ENCODE peak calls at places on chromosomes 1 and 21, in five cellular contexts. One of them, this sample, is unnamed.

GRCh38 chr1:220880726-220881506 is 1.7 kb downstream of the HLX start:
- DNase-seq in NCI-H460: no peak
- DNase-seq in choroid plexus epithelial cell: peak
- DNase-seq in GM12891: no peak
- DNase-seq in upper lobe of left lung: peak
- DNase-seq in this sample: no peak

GRCh38 chr1:58575831-58576726 is 973 bp downstream of the TACSTD2 start:
- DNase-seq in GM12891: no peak
- DNase-seq in NCI-H460: no peak
- DNase-seq in choroid plexus epithelial cell: no peak
- DNase-seq in upper lobe of left lung: peak
- DNase-seq in this sample: no peak

GRCh38 chr1:165696625-165697100 is 1.7 kb downstream of the ALDH9A1 start:
- DNase-seq in choroid plexus epithelial cell: peak
- DNase-seq in GM12891: no peak
- DNase-seq in NCI-H460: no peak
- DNase-seq in upper lobe of left lung: peak
- DNase-seq in this sample: no peak

GRCh38 chr21:45353200-45353599 is 51.8 kb upstream of the COL18A1 start:
- DNase-seq in choroid plexus epithelial cell: no peak
- DNase-seq in NCI-H460: no peak
- DNase-seq in GM12891: no peak
- DNase-seq in upper lobe of left lung: no peak
- DNase-seq in this sample: no peak

GRCh38 chr1:103250441-103250861 is 142.1 kb upstream of the COL11A1 start:
- DNase-seq in NCI-H460: peak
- DNase-seq in upper lobe of left lung: no peak
- DNase-seq in GM12891: no peak
- DNase-seq in choroid plexus epithelial cell: peak
- DNase-seq in this sample: no peak

GRCh38 chr1:111045033-111045722 is 81.5 kb upstream of the LRIF1 start:
- DNase-seq in choroid plexus epithelial cell: no peak
- DNase-seq in NCI-H460: no peak
- DNase-seq in GM12891: no peak
- DNase-seq in upper lobe of left lung: no peak
- DNase-seq in this sample: no peak

GRCh38 chr1:183443466-183443865 is 25.3 kb upstream of the NMNAT2 start:
- DNase-seq in NCI-H460: no peak
- DNase-seq in GM12891: no peak
- DNase-seq in upper lobe of left lung: no peak
- DNase-seq in choroid plexus epithelial cell: no peak
- DNase-seq in this sample: no peak

GRCh38 chr21:31658053-31658452 is 1.4 kb upstream of the SOD1 start:
- DNase-seq in NCI-H460: no peak
- DNase-seq in upper lobe of left lung: no peak
- DNase-seq in choroid plexus epithelial cell: no peak
- DNase-seq in GM12891: no peak
- DNase-seq in this sample: no peak